ENCODE peak calls at places on chromosomes 3 and 15, in nine cellular contexts. One of them, this sample, is unnamed.

GRCh38 chr3:30124435-30125390 is 481.7 kb upstream of the TGFBR2 start:
- DNase-seq in heart left ventricle: no peak
- DNase-seq in astrocyte of the spinal cord: peak
- DNase-seq in adrenal gland: peak
- DNase-seq in fibroblast of lung: no peak
- DNase-seq in OCI-LY7: no peak
- DNase-seq in type B pancreatic cell: no peak
- DNase-seq in esophagus squamous epithelium: no peak
- DNase-seq in H9: no peak
- DNase-seq in this sample: no peak

GRCh38 chr3:101870138-101870537 is 20.8 kb downstream of the NFKBIZ start:
- DNase-seq in heart left ventricle: no peak
- DNase-seq in astrocyte of the spinal cord: no peak
- DNase-seq in adrenal gland: no peak
- DNase-seq in fibroblast of lung: no peak
- DNase-seq in OCI-LY7: no peak
- DNase-seq in type B pancreatic cell: no peak
- DNase-seq in esophagus squamous epithelium: no peak
- DNase-seq in H9: no peak
- DNase-seq in this sample: no peak

GRCh38 chr15:25849431-25849921 is 13.7 kb downstream of the ATP10A start:
- DNase-seq in heart left ventricle: no peak
- DNase-seq in astrocyte of the spinal cord: peak
- DNase-seq in adrenal gland: no peak
- DNase-seq in fibroblast of lung: peak
- DNase-seq in OCI-LY7: no peak
- DNase-seq in type B pancreatic cell: no peak
- DNase-seq in esophagus squamous epithelium: no peak
- DNase-seq in H9: no peak
- DNase-seq in this sample: no peak

GRCh38 chr3:166123576-166123975 is 286.4 kb upstream of the BCHE start:
- DNase-seq in heart left ventricle: no peak
- DNase-seq in astrocyte of the spinal cord: peak
- DNase-seq in adrenal gland: no peak
- DNase-seq in fibroblast of lung: peak
- DNase-seq in OCI-LY7: no peak
- DNase-seq in type B pancreatic cell: no peak
- DNase-seq in esophagus squamous epithelium: no peak
- DNase-seq in H9: no peak
- DNase-seq in this sample: no peak

GRCh38 chr15:49232407-49232806 is 62.4 kb downstream of the GALK2 start:
- DNase-seq in heart left ventricle: no peak
- DNase-seq in astrocyte of the spinal cord: no peak
- DNase-seq in adrenal gland: no peak
- DNase-seq in fibroblast of lung: no peak
- DNase-seq in OCI-LY7: no peak
- DNase-seq in type B pancreatic cell: no peak
- DNase-seq in esophagus squamous epithelium: no peak
- DNase-seq in H9: no peak
- DNase-seq in this sample: no peak

GRCh38 chr3:113035387-113035982 is 44.7 kb downstream of the GTPBP8 start:
- DNase-seq in heart left ventricle: no peak
- DNase-seq in astrocyte of the spinal cord: peak
- DNase-seq in adrenal gland: peak
- DNase-seq in fibroblast of lung: peak
- DNase-seq in OCI-LY7: peak
- DNase-seq in type B pancreatic cell: no peak
- DNase-seq in esophagus squamous epithelium: no peak
- DNase-seq in H9: peak
- DNase-seq in this sample: peak

GRCh38 chr15:51869074-51869425 is 39.6 kb downstream of the TMOD3 start:
- DNase-seq in heart left ventricle: no peak
- DNase-seq in astrocyte of the spinal cord: peak
- DNase-seq in adrenal gland: no peak
- DNase-seq in fibroblast of lung: peak
- DNase-seq in OCI-LY7: no peak
- DNase-seq in type B pancreatic cell: no peak
- DNase-seq in esophagus squamous epithelium: no peak
- DNase-seq in H9: no peak
- DNase-seq in this sample: no peak

GRCh38 chr15:97446138-97446537 is 514.4 kb upstream of the ARRDC4 start:
- DNase-seq in heart left ventricle: no peak
- DNase-seq in astrocyte of the spinal cord: no peak
- DNase-seq in adrenal gland: no peak
- DNase-seq in fibroblast of lung: no peak
- DNase-seq in OCI-LY7: no peak
- DNase-seq in type B pancreatic cell: no peak
- DNase-seq in esophagus squamous epithelium: no peak
- DNase-seq in H9: peak
- DNase-seq in this sample: no peak

GRCh38 chr3:163129287-163129686 is 1632.7 kb downstream of the OTOL1 start:
- DNase-seq in heart left ventricle: no peak
- DNase-seq in astrocyte of the spinal cord: no peak
- DNase-seq in adrenal gland: no peak
- DNase-seq in fibroblast of lung: no peak
- DNase-seq in OCI-LY7: no peak
- DNase-seq in type B pancreatic cell: no peak
- DNase-seq in esophagus squamous epithelium: no peak
- DNase-seq in H9: no peak
- DNase-seq in this sample: no peak

GRCh38 chr15:71632571-71633195 is 177.7 kb upstream of the NR2E3 start:
- DNase-seq in heart left ventricle: no peak
- DNase-seq in astrocyte of the spinal cord: no peak
- DNase-seq in adrenal gland: no peak
- DNase-seq in fibroblast of lung: no peak
- DNase-seq in OCI-LY7: no peak
- DNase-seq in type B pancreatic cell: no peak
- DNase-seq in esophagus squamous epithelium: no peak
- DNase-seq in H9: no peak
- DNase-seq in this sample: no peak

GRCh38 chr3:81765425-81765824 is 4.0 kb upstream of the GBE1 start:
- DNase-seq in heart left ventricle: no peak
- DNase-seq in astrocyte of the spinal cord: no peak
- DNase-seq in adrenal gland: no peak
- DNase-seq in fibroblast of lung: no peak
- DNase-seq in OCI-LY7: no peak
- DNase-seq in type B pancreatic cell: no peak
- DNase-seq in esophagus squamous epithelium: no peak
- DNase-seq in H9: no peak
- DNase-seq in this sample: no peak

GRCh38 chr15:73273181-73274002 is 95.4 kb downstream of the HCN4 start:
- DNase-seq in heart left ventricle: no peak
- DNase-seq in astrocyte of the spinal cord: peak
- DNase-seq in adrenal gland: peak
- DNase-seq in fibroblast of lung: peak
- DNase-seq in OCI-LY7: peak
- DNase-seq in type B pancreatic cell: no peak
- DNase-seq in esophagus squamous epithelium: no peak
- DNase-seq in H9: peak
- DNase-seq in this sample: peak

GRCh38 chr3:185727873-185728272 is 97.0 kb downstream of the IGF2BP2 start:
- DNase-seq in heart left ventricle: no peak
- DNase-seq in astrocyte of the spinal cord: no peak
- DNase-seq in adrenal gland: no peak
- DNase-seq in fibroblast of lung: no peak
- DNase-seq in OCI-LY7: no peak
- DNase-seq in type B pancreatic cell: no peak
- DNase-seq in esophagus squamous epithelium: no peak
- DNase-seq in H9: no peak
- DNase-seq in this sample: no peak

GRCh38 chr15:48427960-48428547 is 96.8 kb downstream of the DUT start:
- DNase-seq in heart left ventricle: no peak
- DNase-seq in astrocyte of the spinal cord: peak
- DNase-seq in adrenal gland: no peak
- DNase-seq in fibroblast of lung: peak
- DNase-seq in OCI-LY7: no peak
- DNase-seq in type B pancreatic cell: no peak
- DNase-seq in esophagus squamous epithelium: no peak
- DNase-seq in H9: no peak
- DNase-seq in this sample: no peak

GRCh38 chr3:134937256-134938023 is 142.4 kb downstream of the EPHB1 start:
- DNase-seq in heart left ventricle: no peak
- DNase-seq in astrocyte of the spinal cord: no peak
- DNase-seq in adrenal gland: no peak
- DNase-seq in fibroblast of lung: no peak
- DNase-seq in OCI-LY7: no peak
- DNase-seq in type B pancreatic cell: no peak
- DNase-seq in esophagus squamous epithelium: no peak
- DNase-seq in H9: peak
- DNase-seq in this sample: peak

GRCh38 chr3:38480093-38480445 is 16.1 kb upstream of the EXOG start:
- DNase-seq in heart left ventricle: no peak
- DNase-seq in astrocyte of the spinal cord: no peak
- DNase-seq in adrenal gland: no peak
- DNase-seq in fibroblast of lung: no peak
- DNase-seq in OCI-LY7: no peak
- DNase-seq in type B pancreatic cell: no peak
- DNase-seq in esophagus squamous epithelium: no peak
- DNase-seq in H9: no peak
- DNase-seq in this sample: no peak

GRCh38 chr15:76861815-76862397 is 43.2 kb downstream of the SCAPER start:
- DNase-seq in heart left ventricle: no peak
- DNase-seq in astrocyte of the spinal cord: no peak
- DNase-seq in adrenal gland: no peak
- DNase-seq in fibroblast of lung: no peak
- DNase-seq in OCI-LY7: no peak
- DNase-seq in type B pancreatic cell: no peak
- DNase-seq in esophagus squamous epithelium: no peak
- DNase-seq in H9: no peak
- DNase-seq in this sample: no peak

GRCh38 chr3:108493862-108494261 is 16.5 kb downstream of the MYH15 start:
- DNase-seq in heart left ventricle: peak
- DNase-seq in astrocyte of the spinal cord: no peak
- DNase-seq in adrenal gland: no peak
- DNase-seq in fibroblast of lung: no peak
- DNase-seq in OCI-LY7: no peak
- DNase-seq in type B pancreatic cell: no peak
- DNase-seq in esophagus squamous epithelium: no peak
- DNase-seq in H9: peak
- DNase-seq in this sample: no peak

GRCh38 chr15:41855121-41855941 is 16.7 kb downstream of the PLA2G4B start:
- DNase-seq in heart left ventricle: no peak
- DNase-seq in astrocyte of the spinal cord: no peak
- DNase-seq in adrenal gland: no peak
- DNase-seq in fibroblast of lung: no peak
- DNase-seq in OCI-LY7: no peak
- DNase-seq in type B pancreatic cell: no peak
- DNase-seq in esophagus squamous epithelium: no peak
- DNase-seq in H9: no peak
- DNase-seq in this sample: no peak

GRCh38 chr3:153273767-153274443 is 111.9 kb downstream of the RAP2B start:
- DNase-seq in heart left ventricle: no peak
- DNase-seq in astrocyte of the spinal cord: peak
- DNase-seq in adrenal gland: no peak
- DNase-seq in fibroblast of lung: peak
- DNase-seq in OCI-LY7: no peak
- DNase-seq in type B pancreatic cell: no peak
- DNase-seq in esophagus squamous epithelium: no peak
- DNase-seq in H9: no peak
- DNase-seq in this sample: no peak

GRCh38 chr15:101049282-101049681 is 130.1 kb downstream of the LRRK1 start:
- DNase-seq in heart left ventricle: no peak
- DNase-seq in astrocyte of the spinal cord: no peak
- DNase-seq in adrenal gland: no peak
- DNase-seq in fibroblast of lung: no peak
- DNase-seq in OCI-LY7: no peak
- DNase-seq in type B pancreatic cell: peak
- DNase-seq in esophagus squamous epithelium: no peak
- DNase-seq in H9: peak
- DNase-seq in this sample: no peak

DNA sequence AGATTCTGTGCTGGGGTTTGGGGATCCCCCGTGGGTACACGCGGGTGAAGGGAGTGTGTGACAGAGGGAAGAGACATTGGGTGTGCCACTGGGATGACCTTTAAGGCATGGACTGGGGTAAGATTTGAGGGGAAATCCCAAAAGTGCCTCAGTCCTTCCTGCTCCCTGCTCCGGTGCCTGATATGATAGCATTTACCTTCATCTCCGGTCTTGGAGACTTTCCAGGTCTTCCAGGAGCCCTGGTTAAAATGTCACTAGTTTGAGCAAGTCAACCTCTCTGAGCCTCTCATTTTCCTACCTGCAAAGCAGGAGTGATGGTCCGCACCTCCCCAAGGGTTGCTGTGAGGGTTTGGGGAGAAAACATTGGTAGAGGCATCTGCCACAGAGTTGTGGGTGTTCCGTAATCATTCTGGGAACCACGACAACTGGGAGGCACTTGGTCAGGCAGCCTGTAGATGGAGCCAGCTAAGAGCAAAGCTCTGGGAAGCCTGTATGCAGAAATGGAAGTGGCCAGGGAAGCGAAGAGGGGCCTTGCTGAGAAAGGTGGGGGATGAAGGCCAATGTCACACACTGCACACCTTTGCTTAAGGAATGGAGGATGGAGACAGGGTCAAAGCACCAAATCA is 33.9 kb upstream of the KIF23 start:
- DNase-seq in heart left ventricle: no peak
- DNase-seq in astrocyte of the spinal cord: no peak
- DNase-seq in adrenal gland: no peak
- DNase-seq in fibroblast of lung: peak
- DNase-seq in OCI-LY7: no peak
- DNase-seq in type B pancreatic cell: no peak
- DNase-seq in esophagus squamous epithelium: no peak
- DNase-seq in H9: peak
- DNase-seq in this sample: no peak
- TF ChIP-seq CTCF in heart left ventricle: no peak
- TF ChIP-seq CTCF in astrocyte of the spinal cord: peak
- TF ChIP-seq CTCF in adrenal gland: no peak
- TF ChIP-seq CTCF in fibroblast of lung: peak
- TF ChIP-seq CTCF in OCI-LY7: peak
- TF ChIP-seq CTCF in type B pancreatic cell: no peak
- TF ChIP-seq CTCF in esophagus squamous epithelium: no peak
- TF ChIP-seq CTCF in H9: peak
- TF ChIP-seq CTCF in this sample: peak

GRCh38 chr15:57554063-57554820 is 37.5 kb upstream of the MYZAP start:
- DNase-seq in heart left ventricle: no peak
- DNase-seq in astrocyte of the spinal cord: peak
- DNase-seq in adrenal gland: no peak
- DNase-seq in fibroblast of lung: no peak
- DNase-seq in OCI-LY7: no peak
- DNase-seq in type B pancreatic cell: no peak
- DNase-seq in esophagus squamous epithelium: no peak
- DNase-seq in H9: no peak
- DNase-seq in this sample: no peak
- TF ChIP-seq CTCF in heart left ventricle: no peak
- TF ChIP-seq CTCF in astrocyte of the spinal cord: no peak
- TF ChIP-seq CTCF in adrenal gland: no peak
- TF ChIP-seq CTCF in fibroblast of lung: no peak
- TF ChIP-seq CTCF in OCI-LY7: no peak
- TF ChIP-seq CTCF in type B pancreatic cell: no peak
- TF ChIP-seq CTCF in esophagus squamous epithelium: no peak
- TF ChIP-seq CTCF in H9: no peak
- TF ChIP-seq CTCF in this sample: no peak

GRCh38 chr3:47418167-47419082 is 37.6 kb downstream of the PTPN23 start:
- DNase-seq in heart left ventricle: no peak
- DNase-seq in astrocyte of the spinal cord: no peak
- DNase-seq in adrenal gland: no peak
- DNase-seq in fibroblast of lung: no peak
- DNase-seq in OCI-LY7: no peak
- DNase-seq in type B pancreatic cell: no peak
- DNase-seq in esophagus squamous epithelium: no peak
- DNase-seq in H9: no peak
- DNase-seq in this sample: no peak
- TF ChIP-seq CTCF in heart left ventricle: no peak
- TF ChIP-seq CTCF in astrocyte of the spinal cord: no peak
- TF ChIP-seq CTCF in adrenal gland: no peak
- TF ChIP-seq CTCF in fibroblast of lung: no peak
- TF ChIP-seq CTCF in OCI-LY7: no peak
- TF ChIP-seq CTCF in type B pancreatic cell: peak
- TF ChIP-seq CTCF in esophagus squamous epithelium: no peak
- TF ChIP-seq CTCF in H9: peak
- TF ChIP-seq CTCF in this sample: peak

GRCh38 chr3:178043084-178043483 is 493.2 kb upstream of the KCNMB2 start:
- DNase-seq in heart left ventricle: no peak
- DNase-seq in astrocyte of the spinal cord: no peak
- DNase-seq in adrenal gland: no peak
- DNase-seq in fibroblast of lung: peak
- DNase-seq in OCI-LY7: no peak
- DNase-seq in type B pancreatic cell: no peak
- DNase-seq in esophagus squamous epithelium: no peak
- DNase-seq in H9: no peak
- DNase-seq in this sample: no peak
- TF ChIP-seq CTCF in heart left ventricle: no peak
- TF ChIP-seq CTCF in astrocyte of the spinal cord: no peak
- TF ChIP-seq CTCF in adrenal gland: no peak
- TF ChIP-seq CTCF in fibroblast of lung: no peak
- TF ChIP-seq CTCF in OCI-LY7: no peak
- TF ChIP-seq CTCF in type B pancreatic cell: no peak
- TF ChIP-seq CTCF in esophagus squamous epithelium: no peak
- TF ChIP-seq CTCF in H9: no peak
- TF ChIP-seq CTCF in this sample: no peak

This sample was measured in neural crest cell.